ENCODE peak calls at places on chromosome 7, in five cellular contexts. K is gastrocnemius medialis, Z is IMR-90, C is right cardiac atrium, B is lower lobe of right lung. G is an unnamed sample.

GRCh38 chr7:106010331-106010730 is 47.3 kb downstream of the CDHR3 start:
- ATAC-seq in K (no peak), Z (no peak), C (no peak), B (no peak), G (no peak)

GRCh38 chr7:103727982-103728610 is 261.4 kb downstream of the RELN start:
- ATAC-seq in K (no peak), Z (no peak), C (no peak), B (no peak), G (no peak)

GRCh38 chr7:35249537-35249907 is 4.4 kb downstream of the TBX20 start:
- ATAC-seq in K (no peak), Z (no peak), C (peak), B (no peak), G (no peak)

GRCh38 chr7:35785250-35785649 is 15.6 kb upstream of the SEPTIN7 start:
- ATAC-seq in K (no peak), Z (no peak), C (no peak), B (no peak), G (no peak)

GRCh38 chr7:130356121-130356759 is 11.6 kb downstream of the CPA5 start:
- ATAC-seq in K (peak), Z (peak), C (peak), B (peak), G (peak)

GRCh38 chr7:111914287-111914686 is 291.9 kb downstream of the DOCK4 start:
- ATAC-seq in K (no peak), Z (no peak), C (no peak), B (no peak), G (no peak)

GRCh38 chr7:133536450-133536849 is 283.6 kb downstream of the EXOC4 start:
- ATAC-seq in K (no peak), Z (no peak), C (no peak), B (no peak), G (no peak)

GRCh38 chr7:94355389-94355788 is 39.3 kb upstream of the COL1A2 start:
- ATAC-seq in K (no peak), Z (peak), C (no peak), B (no peak), G (no peak)

GRCh38 chr7:143199040-143199439 is 15.8 kb downstream of the TAS2R39 start:
- ATAC-seq in K (no peak), Z (no peak), C (no peak), B (no peak), G (no peak)

GRCh38 chr7:126016722-126017121 is 1087.1 kb upstream of the POT1 start:
- ATAC-seq in K (no peak), Z (no peak), C (no peak), B (no peak), G (no peak)

GRCh38 chr7:116652793-116653192 is 19.2 kb upstream of the MET start:
- ATAC-seq in K (peak), Z (no peak), C (no peak), B (no peak), G (no peak)

GRCh38 chr7:69358163-69358821 is 240.0 kb upstream of the AUTS2 start:
- ATAC-seq in K (no peak), Z (no peak), C (peak), B (no peak), G (no peak)

GRCh38 chr7:92904292-92905131 is 68.1 kb upstream of the CDK6 start:
- ATAC-seq in K (no peak), Z (peak), C (no peak), B (peak), G (no peak)

GRCh38 chr7:155489862-155490696 is 32.1 kb downstream of the EN2 start:
- ATAC-seq in K (no peak), Z (peak), C (peak), B (peak), G (peak)

GRCh38 chr7:35717516-35717915 is 22.6 kb upstream of the HERPUD2 start:
- ATAC-seq in K (no peak), Z (no peak), C (no peak), B (no peak), G (no peak)

GRCh38 chr7:155844019-155844453 is 31.8 kb upstream of the SHH start:
- ATAC-seq in K (no peak), Z (no peak), C (peak), B (peak), G (no peak)

GRCh38 chr7:131563918-131564317 is 7.5 kb upstream of the PODXL start:
- ATAC-seq in K (no peak), Z (no peak), C (no peak), B (no peak), G (no peak)

GRCh38 chr7:6205921-6206660 is 66.3 kb downstream of the CYTH3 start:
- ATAC-seq in K (no peak), Z (peak), C (no peak), B (no peak), G (no peak)

GRCh38 chr7:144785491-144785890 is 50.4 kb downstream of the TPK1 start:
- ATAC-seq in K (no peak), Z (no peak), C (no peak), B (no peak), G (no peak)

GRCh38 chr7:77444123-77444522 is 28.0 kb upstream of the GSAP start:
- ATAC-seq in K (peak), Z (peak), C (no peak), B (peak), G (no peak)

GRCh38 chr7:28200598-28200997 is 20.0 kb upstream of the JAZF1 start:
- ATAC-seq in K (no peak), Z (no peak), C (peak), B (no peak), G (no peak)

GRCh38 chr7:77416621-77417371 is 647 bp upstream of the GSAP start:
- ATAC-seq in K (no peak), Z (no peak), C (peak), B (no peak), G (no peak)

GRCh38 chr7:50317221-50317678 is 12.7 kb downstream of the IKZF1 start:
- ATAC-seq in K (no peak), Z (no peak), C (no peak), B (peak), G (no peak)

GRCh38 chr7:47581821-47582747 is at the start of gene TNS3:
- ATAC-seq in K (peak), Z (peak), C (peak), B (peak), G (peak)

DNA sequence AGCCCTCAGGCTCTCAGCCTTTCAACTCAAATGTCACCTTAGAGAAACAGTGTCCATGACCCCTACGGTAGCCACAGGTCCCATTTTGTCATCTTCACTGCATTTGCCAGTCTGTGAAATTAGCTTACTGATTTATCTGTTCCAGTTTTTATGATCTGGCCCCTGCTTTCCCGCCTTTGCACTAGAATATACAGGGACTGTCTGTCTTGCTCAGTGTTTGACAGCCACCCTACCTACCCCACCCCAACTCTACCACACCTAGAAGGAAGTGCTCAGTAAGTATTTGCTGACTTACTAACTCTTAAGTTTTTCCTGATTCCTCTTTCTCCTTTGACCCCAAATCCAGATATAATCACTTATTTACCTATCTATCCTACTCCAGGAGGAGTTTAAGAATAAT is 49.5 kb downstream of the CREB3L2 start:
- ATAC-seq in K (no peak), Z (no peak), C (no peak), B (peak), G (no peak)
- H3K27ac ChIP-seq in K (no peak), Z (no peak), C (no peak), B (peak), G (peak)

GRCh38 chr7:44565795-44566559 is 7.7 kb downstream of the DDX56 start:
- ATAC-seq in K (peak), Z (peak), C (peak), B (peak), G (peak)
- H3K27ac ChIP-seq in K (peak), Z (no peak), C (no peak), B (no peak), G (peak)

DNA sequence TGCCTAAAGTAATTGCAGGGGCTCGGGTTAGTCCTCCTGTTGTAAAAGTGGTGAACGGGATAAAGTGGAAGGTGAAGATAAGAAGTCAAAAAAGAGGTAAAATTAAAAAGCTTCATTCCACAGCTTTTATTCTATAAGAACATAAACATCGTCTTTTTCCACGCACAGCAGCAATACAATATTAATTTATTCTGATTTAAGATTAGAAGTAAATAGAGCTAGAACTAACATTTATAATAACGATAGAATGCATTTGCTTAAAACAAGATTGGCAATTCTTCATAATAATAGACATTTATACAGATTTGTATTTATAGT is 3.7 kb downstream of the HOXA10 start:
- ATAC-seq in K (no peak), Z (no peak), C (no peak), B (no peak), G (no peak)
- H3K27ac ChIP-seq in K (peak), Z (no peak), C (no peak), B (no peak), G (no peak)

GRCh38 chr7:150941351-150941982 is 36.7 kb downstream of the KCNH2 start:
- ATAC-seq in K (no peak), Z (no peak), C (no peak), B (no peak), G (no peak)

GRCh38 chr7:150940446-150941102 is 37.5 kb downstream of the KCNH2 start:
- ATAC-seq in K (no peak), Z (no peak), C (no peak), B (no peak), G (no peak)

GRCh38 chr7:150942591-150943452 is 35.3 kb downstream of the KCNH2 start:
- ATAC-seq in K (no peak), Z (no peak), C (no peak), B (no peak), G (no peak)

GRCh38 chr7:150943453-150943814 is 34.7 kb downstream of the KCNH2 start:
- ATAC-seq in K (no peak), Z (no peak), C (no peak), B (no peak), G (no peak)

DNA sequence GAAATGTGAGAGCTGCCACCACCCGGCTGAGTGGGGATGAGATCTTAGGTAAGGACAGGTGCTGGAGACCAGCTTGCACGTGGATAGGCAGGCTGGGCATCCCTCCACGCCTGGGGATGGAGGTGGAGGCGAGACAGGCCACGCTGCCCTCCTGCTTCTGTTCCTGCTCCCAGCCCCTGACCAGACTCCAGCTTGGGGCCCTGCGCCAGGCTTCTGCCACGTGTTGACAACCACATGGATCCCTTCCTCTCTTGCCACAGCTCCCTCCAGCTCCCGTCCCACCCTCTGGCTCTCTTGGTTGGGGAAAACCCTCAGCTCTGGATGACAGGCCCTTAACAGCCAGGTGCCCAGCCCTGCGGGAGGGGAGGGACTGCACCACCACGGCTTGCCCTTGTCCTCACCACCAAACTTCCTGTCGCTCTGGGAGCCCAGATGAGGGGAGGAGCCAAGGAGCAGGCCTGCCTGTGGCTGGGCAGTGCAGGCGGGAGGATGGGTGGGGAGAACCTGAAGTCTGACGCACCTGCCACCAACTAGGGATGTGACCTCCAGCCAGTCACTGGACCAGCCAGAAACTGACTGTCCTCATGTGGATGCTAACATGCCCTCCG is 36.0 kb downstream of the KCNH2 start:
- ATAC-seq in K (no peak), Z (no peak), C (peak), B (peak), G (no peak)
- H3K27ac ChIP-seq in K (no peak), Z (no peak), C (no peak), B (no peak), G (no peak)

GRCh38 chr7:102310414-102310815 is 23.7 kb downstream of the SH2B2 start:
- ATAC-seq in K (no peak), Z (no peak), C (no peak), B (no peak), G (no peak)

GRCh38 chr7:102304668-102305067 is 18.0 kb downstream of the SH2B2 start:
- ATAC-seq in K (peak), Z (no peak), C (no peak), B (no peak), G (no peak)

GRCh38 chr7:102303669-102304422 is 17.2 kb downstream of the SH2B2 start:
- ATAC-seq in K (peak), Z (no peak), C (no peak), B (no peak), G (no peak)

GRCh38 chr7:102305414-102306268 is 19.0 kb downstream of the SH2B2 start:
- ATAC-seq in K (no peak), Z (no peak), C (no peak), B (no peak), G (no peak)

GRCh38 chr7:102306916-102307677 is 20.4 kb downstream of the SH2B2 start:
- ATAC-seq in K (peak), Z (peak), C (peak), B (peak), G (peak)
- H3K27ac ChIP-seq in K (peak), Z (peak), C (no peak), B (peak), G (no peak)

GRCh38 chr7:55185321-55185802 is 166.5 kb downstream of the EGFR start:
- ATAC-seq in K (peak), Z (no peak), C (peak), B (no peak), G (no peak)

GRCh38 chr7:55181774-55182173 is 163.0 kb downstream of the EGFR start:
- ATAC-seq in K (no peak), Z (no peak), C (no peak), B (no peak), G (no peak)

GRCh38 chr7:55185941-55186609 is 167.3 kb downstream of the EGFR start:
- ATAC-seq in K (peak), Z (peak), C (peak), B (no peak), G (peak)

GRCh38 chr7:55180821-55181542 is 162.2 kb downstream of the EGFR start:
- ATAC-seq in K (no peak), Z (no peak), C (no peak), B (no peak), G (no peak)

GRCh38 chr7:55183897-55184296 is 165.1 kb downstream of the EGFR start:
- ATAC-seq in K (no peak), Z (no peak), C (no peak), B (no peak), G (no peak)
- H3K27ac ChIP-seq in K (no peak), Z (no peak), C (no peak), B (no peak), G (peak)

GRCh38 chr7:150411606-150412005 is 32.5 kb downstream of the ZNF775 start:
- ATAC-seq in K (no peak), Z (no peak), C (no peak), B (no peak), G (no peak)
- H3K27ac ChIP-seq in K (no peak), Z (no peak), C (no peak), B (no peak), G (no peak)

DNA sequence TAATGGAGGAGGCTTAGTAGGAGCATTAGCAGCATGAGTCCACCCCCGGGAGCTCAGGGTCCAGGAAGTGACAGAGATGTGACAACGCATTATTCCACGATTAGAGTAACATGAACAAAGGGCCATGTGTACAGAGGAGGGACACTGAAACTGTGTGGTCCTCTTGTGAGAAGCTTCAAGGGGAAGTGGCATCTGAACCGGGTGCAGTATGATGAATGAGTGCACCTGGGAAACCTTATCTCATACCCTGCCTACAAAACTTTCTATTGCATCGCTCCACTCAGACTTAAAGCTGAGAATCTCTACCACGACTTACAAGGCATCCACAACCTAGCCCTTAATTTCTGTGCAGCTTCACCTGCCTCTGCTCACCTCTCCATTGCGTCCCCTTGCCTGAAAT is 115.3 kb upstream of the AMPH start:
- ATAC-seq in K (no peak), Z (no peak), C (no peak), B (no peak), G (no peak)
- H3K27ac ChIP-seq in K (no peak), Z (no peak), C (no peak), B (no peak), G (no peak)

DNA sequence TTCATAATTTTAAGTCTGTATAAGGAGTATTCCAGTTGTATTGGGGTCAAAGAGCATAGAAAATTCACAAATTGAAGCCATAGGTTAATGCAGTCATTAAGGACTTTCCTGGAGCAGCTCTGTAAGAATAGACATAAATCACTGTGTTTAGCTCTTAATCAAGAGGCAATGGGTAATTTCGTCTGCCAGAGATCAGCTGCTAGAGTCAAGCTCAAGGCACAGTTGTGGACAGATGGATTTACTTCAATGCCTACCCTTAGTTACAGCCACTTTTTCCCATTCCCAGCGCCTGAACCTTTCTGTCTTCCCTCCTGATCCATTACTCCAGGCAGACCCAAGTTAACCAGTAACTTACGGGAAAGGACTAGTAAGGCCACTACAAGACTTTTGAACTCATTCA is 40.6 kb upstream of the AGBL3 start:
- ATAC-seq in K (no peak), Z (no peak), C (no peak), B (no peak), G (no peak)
- H3K27ac ChIP-seq in K (no peak), Z (no peak), C (no peak), B (no peak), G (peak)